ENCODE peak calls at places on chromosomes 12 and 14, in four cellular contexts. X, C, J and D are unnamed samples.
A peak's percentile ranks its signal among the peaks of the same experiment; 100 is the strongest.

GRCh38 chr12:39692258-39692853 is 72.8 kb upstream of the ABCD2 start:
- DNase-seq in X (peak; percentile 33), C (peak; percentile 63), J (no peak), D (no peak)

GRCh38 chr14:57413849-57414248 is 23.5 kb downstream of the NAA30 start:
- DNase-seq in X (no peak), C (no peak), J (no peak), D (no peak)

GRCh38 chr12:47753021-47754001 is 5.4 kb downstream of the RAPGEF3 start:
- DNase-seq in X (peak; percentile 54), C (no peak), J (no peak), D (no peak)

GRCh38 chr12:102043928-102044327 is 17.9 kb downstream of the WASHC3 start:
- DNase-seq in X (no peak), C (no peak), J (no peak), D (no peak)

GRCh38 chr14:95220663-95221231 is 63.4 kb upstream of the DICER1 start:
- DNase-seq in X (peak; percentile 19), C (peak; percentile 47), J (no peak), D (no peak)

GRCh38 chr12:65330341-65330740 is 51.9 kb downstream of the MSRB3 start:
- DNase-seq in X (no peak), C (peak; percentile 58), J (no peak), D (no peak)

GRCh38 chr12:119463211-119463914 is 128.8 kb downstream of the CCDC60 start:
- DNase-seq in X (no peak), C (no peak), J (peak; percentile 41), D (no peak)

GRCh38 chr12:12735301-12735700 is 18.1 kb downstream of the CDKN1B start:
- DNase-seq in X (peak; percentile 48), C (no peak), J (no peak), D (no peak)

GRCh38 chr12:46492471-46493351 is 120.1 kb upstream of the SLC38A2 start:
- DNase-seq in X (peak; percentile 98), C (peak; percentile 87), J (no peak), D (no peak)

GRCh38 chr12:31008241-31008711 is 65.4 kb upstream of the DDX11 start:
- DNase-seq in X (no peak), C (no peak), J (no peak), D (no peak)

GRCh38 chr12:102533483-102533882 is 53.1 kb upstream of the IGF1 start:
- DNase-seq in X (no peak), C (no peak), J (no peak), D (no peak)

GRCh38 chr12:90280033-90280432 is 571.4 kb upstream of the ATP2B1 start:
- DNase-seq in X (peak; percentile 65), C (peak; percentile 25), J (no peak), D (no peak)

GRCh38 chr12:56411781-56412639 is 37.2 kb downstream of the TIMELESS start:
- DNase-seq in X (no peak), C (no peak), J (no peak), D (no peak)

GRCh38 chr12:53956914-53957536 is 2.3 kb downstream of the HOXC12 start:
- DNase-seq in X (no peak), C (no peak), J (no peak), D (no peak)

GRCh38 chr12:47223848-47224213 is 144.1 kb upstream of the AMIGO2 start:
- DNase-seq in X (peak; percentile 44), C (no peak), J (no peak), D (no peak)

GRCh38 chr14:73491256-73491976 is 683 bp downstream of the RIOX1 start:
- DNase-seq in X (peak; percentile 60), C (peak; percentile 71), J (peak; percentile 75), D (peak; percentile 47)

GRCh38 chr14:103284574-103285467 is 49.2 kb upstream of the EIF5 start:
- DNase-seq in X (peak; percentile 46), C (no peak), J (no peak), D (no peak)

GRCh38 chr12:28710882-28711281 is 438.2 kb upstream of the FAR2 start:
- DNase-seq in X (peak; percentile 90), C (peak; percentile 78), J (no peak), D (no peak)